ENCODE peak calls at places on chromosomes 13 and 19, in seven cellular contexts. O, I, E, V, C, K and Z are unnamed samples.

GRCh38 chr19:16829822-16830289 is 658 bp downstream of the SIN3B start:
- DNase-seq in O (no peak), I (peak), E (no peak), V (no peak), C (no peak), K (no peak), Z (no peak)

GRCh38 chr19:48501446-48501960 is 10.1 kb downstream of the LMTK3 start:
- DNase-seq in O (peak), I (no peak), E (peak), V (peak), C (no peak), K (peak), Z (peak)

GRCh38 chr13:30017880-30018279 is 167.5 kb upstream of the UBL3 start:
- DNase-seq in O (no peak), I (no peak), E (no peak), V (no peak), C (no peak), K (no peak), Z (no peak)

GRCh38 chr19:48513289-48514122 is 1.9 kb upstream of the LMTK3 start:
- DNase-seq in O (no peak), I (peak), E (peak), V (peak), C (peak), K (no peak), Z (peak)

GRCh38 chr13:43757266-43757665 is 29.5 kb downstream of the ENOX1 start:
- DNase-seq in O (no peak), I (no peak), E (no peak), V (no peak), C (no peak), K (no peak), Z (no peak)

GRCh38 chr19:11482384-11483050 is 1.7 kb upstream of the ELAVL3 start:
- DNase-seq in O (peak), I (peak), E (peak), V (peak), C (peak), K (peak), Z (peak)

GRCh38 chr13:27117947-27118346 is 53.7 kb downstream of the USP12 start:
- DNase-seq in O (no peak), I (no peak), E (no peak), V (no peak), C (no peak), K (no peak), Z (no peak)

GRCh38 chr19:48308695-48309586 is 16.4 kb upstream of the EMP3 start:
- DNase-seq in O (no peak), I (no peak), E (peak), V (no peak), C (no peak), K (no peak), Z (no peak)

GRCh38 chr19:56131651-56132050 is 9.4 kb upstream of the ZNF444 start:
- DNase-seq in O (no peak), I (no peak), E (no peak), V (no peak), C (no peak), K (no peak), Z (no peak)
- TF ChIP-seq JUND in O (no peak), I (no peak), E (no peak), V (no peak), C (no peak), K (no peak), Z (no peak)

GRCh38 chr13:77583551-77583950 is 48.0 kb downstream of the SCEL start:
- DNase-seq in O (no peak), I (no peak), E (no peak), V (no peak), C (no peak), K (no peak), Z (no peak)

GRCh38 chr13:77579971-77580370 is 44.5 kb downstream of the SCEL start:
- DNase-seq in O (no peak), I (no peak), E (no peak), V (no peak), C (no peak), K (no peak), Z (no peak)

GRCh38 chr13:77580748-77581147 is 45.2 kb downstream of the SCEL start:
- DNase-seq in O (no peak), I (no peak), E (no peak), V (peak), C (no peak), K (no peak), Z (no peak)

DNA sequence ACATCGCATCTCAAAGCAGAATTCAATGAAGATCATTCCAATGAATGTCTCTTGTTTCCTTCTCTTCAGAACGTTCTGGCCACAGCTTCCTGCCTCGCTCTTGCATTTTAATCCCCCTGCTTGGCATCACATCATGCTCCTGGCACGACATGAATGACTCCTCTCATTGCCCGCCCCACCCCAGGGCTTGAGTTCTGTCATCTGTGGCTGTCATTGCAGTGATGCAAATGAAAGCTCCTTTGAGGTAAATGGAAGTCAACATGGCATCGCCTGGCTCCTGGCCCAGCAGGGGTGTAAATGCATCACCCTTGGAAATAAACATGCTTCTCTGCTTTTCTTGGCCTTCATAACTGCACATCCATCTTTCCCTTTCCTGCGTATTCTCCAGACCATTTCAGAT is 48.6 kb downstream of the SCEL start:
- DNase-seq in O (no peak), I (no peak), E (no peak), V (no peak), C (no peak), K (no peak), Z (no peak)
- TF ChIP-seq JUND in O (no peak), I (no peak), E (no peak), V (no peak), C (no peak), K (no peak), Z (no peak)

GRCh38 chr13:49731766-49732165 is 40.5 kb upstream of the EBPL start:
- DNase-seq in O (no peak), I (no peak), E (no peak), V (no peak), C (no peak), K (no peak), Z (no peak)

GRCh38 chr13:49733181-49733951 is 42.1 kb upstream of the EBPL start:
- DNase-seq in O (no peak), I (no peak), E (peak), V (no peak), C (no peak), K (no peak), Z (no peak)
- TF ChIP-seq JUND in O (no peak), I (no peak), E (no peak), V (no peak), C (no peak), K (no peak), Z (no peak)

GRCh38 chr13:75547917-75548316 is 1.7 kb upstream of the UCHL3 start:
- DNase-seq in O (no peak), I (no peak), E (no peak), V (no peak), C (no peak), K (no peak), Z (no peak)
- TF ChIP-seq JUND in O (no peak), I (no peak), E (no peak), V (no peak), C (no peak), K (no peak), Z (no peak)

GRCh38 chr13:31426395-31426794 is 226.6 kb downstream of the B3GLCT start:
- DNase-seq in O (no peak), I (no peak), E (no peak), V (no peak), C (no peak), K (no peak), Z (no peak)

GRCh38 chr13:31427151-31427867 is 227.5 kb downstream of the B3GLCT start:
- DNase-seq in O (no peak), I (no peak), E (no peak), V (no peak), C (no peak), K (no peak), Z (no peak)

GRCh38 chr13:31421756-31422155 is 222.0 kb downstream of the B3GLCT start:
- DNase-seq in O (no peak), I (no peak), E (no peak), V (no peak), C (no peak), K (no peak), Z (no peak)

DNA sequence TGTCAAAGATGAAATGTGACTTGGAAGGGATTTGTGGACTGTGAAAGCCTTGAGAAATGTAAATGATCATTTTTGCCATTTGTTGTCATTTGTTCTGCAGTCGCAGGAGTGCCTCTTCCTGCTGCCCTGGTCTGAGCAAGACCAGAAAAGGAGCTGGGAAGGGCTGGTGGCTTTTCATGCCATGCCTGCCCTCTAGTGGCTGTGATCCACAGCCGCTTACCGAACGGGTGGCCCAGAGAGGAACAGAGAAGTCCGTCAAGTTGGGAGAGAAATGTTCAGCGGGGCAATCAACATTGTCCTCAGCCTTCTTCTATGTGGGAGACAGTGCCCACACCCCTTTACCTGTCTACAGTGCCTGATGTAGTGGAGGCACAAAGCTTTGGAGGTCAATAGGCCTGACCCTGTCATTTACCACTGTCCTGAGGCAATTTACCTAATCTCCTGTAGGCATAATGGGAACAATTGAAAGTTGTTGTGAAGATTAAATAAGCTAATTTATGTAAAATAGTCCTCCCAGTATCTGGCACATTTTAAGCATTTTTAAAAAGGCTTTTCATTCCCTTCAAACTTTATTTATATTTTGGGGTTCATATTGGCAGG is 224.5 kb downstream of the B3GLCT start:
- DNase-seq in O (peak), I (peak), E (peak), V (peak), C (peak), K (peak), Z (peak)
- TF ChIP-seq JUND in O (no peak), I (no peak), E (no peak), V (no peak), C (no peak), K (no peak), Z (no peak)

DNA sequence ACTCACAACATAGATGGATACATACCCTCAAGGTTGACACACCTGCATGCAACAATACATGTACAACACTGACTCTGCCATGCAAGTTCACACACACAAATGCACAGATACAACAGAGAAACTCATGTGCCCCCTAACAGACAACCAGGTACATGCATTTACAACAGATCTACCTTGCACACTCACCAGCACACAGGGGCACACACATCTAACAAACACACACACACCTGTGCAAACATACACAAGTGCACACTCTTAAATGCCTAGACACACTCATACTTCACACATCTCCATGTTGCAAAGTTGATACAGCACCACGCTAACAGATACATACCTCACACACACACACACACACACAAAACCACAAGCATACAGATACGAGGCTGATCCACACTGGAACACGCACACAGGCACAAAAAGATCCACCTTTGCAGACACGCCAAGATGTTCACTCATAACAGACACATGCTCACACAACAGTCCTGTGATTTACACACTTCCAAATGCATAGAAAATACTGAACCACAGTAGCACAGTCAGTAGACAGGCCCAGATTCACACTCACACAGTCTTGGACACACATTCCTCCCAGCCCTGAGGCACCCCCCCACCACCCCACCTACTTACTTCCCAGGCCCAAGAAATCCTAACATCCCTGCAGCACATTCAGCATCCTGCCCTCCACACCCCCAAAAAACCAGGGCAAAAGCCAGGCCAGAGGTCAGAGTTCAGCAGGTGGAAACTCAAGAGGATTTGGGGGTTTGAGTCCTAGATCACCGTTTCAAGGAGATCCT is 1.4 kb downstream of the LRFN1 start:
- DNase-seq in O (no peak), I (no peak), E (no peak), V (no peak), C (no peak), K (no peak), Z (no peak)
- TF ChIP-seq JUND in O (no peak), I (no peak), E (no peak), V (no peak), C (no peak), K (no peak), Z (no peak)